ENCODE peak calls at places on chromosomes 16 and 17, in ten cellular contexts. One of them, this sample, is unnamed. For H3K9me3, the result is how much of the 10 kb centered on the place peaks cover.

GRCh38 chr17:11705111-11705510 is 106.8 kb downstream of the DNAH9 start:
- DNase-seq in body of pancreas: peak
- DNase-seq in OCI-LY7: no peak
- DNase-seq in adipocyte: peak
- DNase-seq in mesenchymal stem cell: no peak
- DNase-seq in stomach: no peak
- DNase-seq in CD8-positive, alpha-beta T cell: no peak
- DNase-seq in cardiac muscle cell: no peak
- DNase-seq in colonic mucosa: peak
- DNase-seq in CD4-positive, alpha-beta T cell: no peak
- DNase-seq in this sample: no peak

GRCh38 chr17:44004761-44005526 is 522 bp downstream of the NAGS start:
- DNase-seq in body of pancreas: no peak
- DNase-seq in OCI-LY7: no peak
- DNase-seq in adipocyte: no peak
- DNase-seq in mesenchymal stem cell: no peak
- DNase-seq in stomach: peak
- DNase-seq in CD8-positive, alpha-beta T cell: no peak
- DNase-seq in cardiac muscle cell: peak
- DNase-seq in colonic mucosa: peak
- DNase-seq in CD4-positive, alpha-beta T cell: no peak
- DNase-seq in this sample: peak

GRCh38 chr17:9918804-9919352 is 13.8 kb upstream of the RCVRN start:
- DNase-seq in body of pancreas: no peak
- DNase-seq in OCI-LY7: no peak
- DNase-seq in adipocyte: no peak
- DNase-seq in mesenchymal stem cell: no peak
- DNase-seq in stomach: no peak
- DNase-seq in CD8-positive, alpha-beta T cell: no peak
- DNase-seq in cardiac muscle cell: no peak
- DNase-seq in colonic mucosa: no peak
- DNase-seq in CD4-positive, alpha-beta T cell: no peak
- DNase-seq in this sample: no peak

GRCh38 chr16:88378836-88379693 is 3.7 kb upstream of the ZNF469 start:
- DNase-seq in body of pancreas: no peak
- DNase-seq in OCI-LY7: no peak
- DNase-seq in adipocyte: no peak
- DNase-seq in mesenchymal stem cell: no peak
- DNase-seq in stomach: no peak
- DNase-seq in CD8-positive, alpha-beta T cell: no peak
- DNase-seq in cardiac muscle cell: no peak
- DNase-seq in colonic mucosa: no peak
- DNase-seq in CD4-positive, alpha-beta T cell: no peak
- DNase-seq in this sample: no peak

GRCh38 chr17:1000597-1001490 is 3.9 kb downstream of the TIMM22 start:
- DNase-seq in body of pancreas: no peak
- DNase-seq in OCI-LY7: no peak
- DNase-seq in adipocyte: peak
- DNase-seq in mesenchymal stem cell: peak
- DNase-seq in stomach: peak
- DNase-seq in CD8-positive, alpha-beta T cell: no peak
- DNase-seq in cardiac muscle cell: peak
- DNase-seq in colonic mucosa: no peak
- DNase-seq in CD4-positive, alpha-beta T cell: no peak
- DNase-seq in this sample: no peak

GRCh38 chr17:28760987-28761562 is 17.3 kb downstream of the TRAF4 start:
- DNase-seq in body of pancreas: peak
- DNase-seq in OCI-LY7: no peak
- DNase-seq in adipocyte: peak
- DNase-seq in mesenchymal stem cell: peak
- DNase-seq in stomach: peak
- DNase-seq in CD8-positive, alpha-beta T cell: no peak
- DNase-seq in cardiac muscle cell: no peak
- DNase-seq in colonic mucosa: peak
- DNase-seq in CD4-positive, alpha-beta T cell: no peak
- DNase-seq in this sample: no peak

GRCh38 chr17:3976675-3977171 is 12.5 kb upstream of the ATP2A3 start:
- DNase-seq in body of pancreas: peak
- DNase-seq in OCI-LY7: no peak
- DNase-seq in adipocyte: no peak
- DNase-seq in mesenchymal stem cell: no peak
- DNase-seq in stomach: peak
- DNase-seq in CD8-positive, alpha-beta T cell: no peak
- DNase-seq in cardiac muscle cell: no peak
- DNase-seq in colonic mucosa: peak
- DNase-seq in CD4-positive, alpha-beta T cell: no peak
- DNase-seq in this sample: peak

GRCh38 chr17:74460996-74461395 is 5.4 kb upstream of the CD300A start:
- DNase-seq in body of pancreas: no peak
- DNase-seq in OCI-LY7: no peak
- DNase-seq in adipocyte: no peak
- DNase-seq in mesenchymal stem cell: no peak
- DNase-seq in stomach: no peak
- DNase-seq in CD8-positive, alpha-beta T cell: no peak
- DNase-seq in cardiac muscle cell: no peak
- DNase-seq in colonic mucosa: no peak
- DNase-seq in CD4-positive, alpha-beta T cell: no peak
- DNase-seq in this sample: no peak

GRCh38 chr16:30766206-30766921 is 4.2 kb downstream of the RNF40 start:
- DNase-seq in body of pancreas: no peak
- DNase-seq in OCI-LY7: no peak
- DNase-seq in adipocyte: no peak
- DNase-seq in mesenchymal stem cell: no peak
- DNase-seq in stomach: no peak
- DNase-seq in CD8-positive, alpha-beta T cell: no peak
- DNase-seq in cardiac muscle cell: no peak
- DNase-seq in colonic mucosa: no peak
- DNase-seq in CD4-positive, alpha-beta T cell: no peak
- DNase-seq in this sample: peak

GRCh38 chr16:85720319-85720637 is 30.6 kb downstream of the C16orf74 start:
- DNase-seq in body of pancreas: no peak
- DNase-seq in OCI-LY7: no peak
- DNase-seq in adipocyte: no peak
- DNase-seq in mesenchymal stem cell: no peak
- DNase-seq in stomach: peak
- DNase-seq in CD8-positive, alpha-beta T cell: no peak
- DNase-seq in cardiac muscle cell: no peak
- DNase-seq in colonic mucosa: peak
- DNase-seq in CD4-positive, alpha-beta T cell: no peak
- DNase-seq in this sample: no peak

GRCh38 chr16:50282010-50282538 is 15.7 kb downstream of the ADCY7 start:
- DNase-seq in body of pancreas: peak
- DNase-seq in OCI-LY7: peak
- DNase-seq in adipocyte: no peak
- DNase-seq in mesenchymal stem cell: no peak
- DNase-seq in stomach: peak
- DNase-seq in CD8-positive, alpha-beta T cell: peak
- DNase-seq in cardiac muscle cell: no peak
- DNase-seq in colonic mucosa: peak
- DNase-seq in CD4-positive, alpha-beta T cell: no peak
- DNase-seq in this sample: peak

GRCh38 chr16:29154100-29154499 is 169.2 kb downstream of the LAT start:
- DNase-seq in body of pancreas: no peak
- DNase-seq in OCI-LY7: no peak
- DNase-seq in adipocyte: no peak
- DNase-seq in mesenchymal stem cell: no peak
- DNase-seq in stomach: no peak
- DNase-seq in CD8-positive, alpha-beta T cell: no peak
- DNase-seq in cardiac muscle cell: no peak
- DNase-seq in colonic mucosa: no peak
- DNase-seq in CD4-positive, alpha-beta T cell: no peak
- DNase-seq in this sample: peak

GRCh38 chr17:62680541-62681052 is 53.1 kb downstream of the MRC2 start:
- DNase-seq in body of pancreas: no peak
- DNase-seq in OCI-LY7: no peak
- DNase-seq in adipocyte: no peak
- DNase-seq in mesenchymal stem cell: no peak
- DNase-seq in stomach: peak
- DNase-seq in CD8-positive, alpha-beta T cell: no peak
- DNase-seq in cardiac muscle cell: no peak
- DNase-seq in colonic mucosa: no peak
- DNase-seq in CD4-positive, alpha-beta T cell: no peak
- DNase-seq in this sample: peak

GRCh38 chr16:58393138-58393504 is 850 bp downstream of the GINS3 start:
- DNase-seq in body of pancreas: no peak
- DNase-seq in OCI-LY7: peak
- DNase-seq in adipocyte: peak
- DNase-seq in mesenchymal stem cell: peak
- DNase-seq in stomach: no peak
- DNase-seq in CD8-positive, alpha-beta T cell: no peak
- DNase-seq in cardiac muscle cell: no peak
- DNase-seq in colonic mucosa: no peak
- DNase-seq in CD4-positive, alpha-beta T cell: no peak
- DNase-seq in this sample: no peak

GRCh38 chr17:42120161-42121065 is 754 bp downstream of the KAT2A start:
- DNase-seq in body of pancreas: no peak
- DNase-seq in OCI-LY7: peak
- DNase-seq in adipocyte: peak
- DNase-seq in mesenchymal stem cell: no peak
- DNase-seq in stomach: no peak
- DNase-seq in CD8-positive, alpha-beta T cell: no peak
- DNase-seq in cardiac muscle cell: peak
- DNase-seq in colonic mucosa: no peak
- DNase-seq in CD4-positive, alpha-beta T cell: no peak
- DNase-seq in this sample: no peak

GRCh38 chr17:57130708-57131461 is 45.8 kb downstream of the AKAP1 start:
- DNase-seq in body of pancreas: peak
- DNase-seq in OCI-LY7: peak
- DNase-seq in adipocyte: peak
- DNase-seq in mesenchymal stem cell: peak
- DNase-seq in stomach: peak
- DNase-seq in CD8-positive, alpha-beta T cell: peak
- DNase-seq in cardiac muscle cell: peak
- DNase-seq in colonic mucosa: peak
- DNase-seq in CD4-positive, alpha-beta T cell: peak
- DNase-seq in this sample: peak

GRCh38 chr16:88882358-88883030 is 16.0 kb upstream of the PABPN1L start:
- DNase-seq in body of pancreas: no peak
- DNase-seq in OCI-LY7: no peak
- DNase-seq in adipocyte: no peak
- DNase-seq in mesenchymal stem cell: no peak
- DNase-seq in stomach: peak
- DNase-seq in CD8-positive, alpha-beta T cell: no peak
- DNase-seq in cardiac muscle cell: no peak
- DNase-seq in colonic mucosa: peak
- DNase-seq in CD4-positive, alpha-beta T cell: no peak
- DNase-seq in this sample: no peak

GRCh38 chr17:27741361-27741861 is 58.9 kb downstream of the NOS2 start:
- DNase-seq in body of pancreas: no peak
- DNase-seq in OCI-LY7: no peak
- DNase-seq in adipocyte: no peak
- DNase-seq in mesenchymal stem cell: no peak
- DNase-seq in stomach: no peak
- DNase-seq in CD8-positive, alpha-beta T cell: no peak
- DNase-seq in cardiac muscle cell: no peak
- DNase-seq in colonic mucosa: no peak
- DNase-seq in CD4-positive, alpha-beta T cell: no peak
- DNase-seq in this sample: no peak

DNA sequence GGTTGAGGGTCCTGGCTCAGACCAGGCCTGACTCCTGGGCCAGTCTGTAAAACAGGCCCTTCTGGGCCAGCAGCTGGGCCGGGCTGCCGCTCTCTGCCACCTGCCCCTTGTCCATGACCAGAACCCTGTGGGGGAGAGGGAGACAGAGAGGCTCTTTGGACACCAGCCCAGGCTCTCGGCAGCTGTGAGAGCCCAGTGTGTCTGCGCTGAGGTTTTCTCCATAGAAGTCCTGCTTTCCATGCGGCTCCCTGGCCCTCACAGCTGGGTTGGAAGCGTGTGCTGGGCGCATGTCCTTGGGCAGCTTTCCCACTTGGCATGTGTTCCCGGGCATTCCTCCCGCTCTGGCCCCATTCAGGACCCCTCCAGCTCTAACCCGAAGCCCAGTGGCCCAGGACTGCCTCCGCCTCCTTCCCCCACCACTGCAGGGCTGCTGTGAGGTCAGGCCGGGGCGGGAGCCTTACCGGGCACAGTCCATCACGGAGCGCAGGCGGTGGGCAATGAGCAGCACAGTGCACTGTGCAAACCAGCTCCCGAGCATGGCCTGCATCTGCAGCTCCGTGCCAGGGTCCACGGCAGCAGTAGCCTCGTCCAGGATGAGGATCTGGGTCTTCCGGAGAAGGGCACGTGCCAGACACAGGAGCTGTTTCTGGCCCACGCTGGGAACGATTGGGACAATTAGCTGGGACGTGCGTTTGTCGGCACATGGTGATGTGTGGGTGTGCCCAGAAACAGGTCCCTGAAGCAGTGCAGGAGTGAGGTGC is 73.0 kb downstream of the ABCC6 start:
- DNase-seq in body of pancreas: peak
- DNase-seq in OCI-LY7: no peak
- DNase-seq in adipocyte: peak
- DNase-seq in mesenchymal stem cell: no peak
- DNase-seq in stomach: no peak
- DNase-seq in CD8-positive, alpha-beta T cell: no peak
- DNase-seq in cardiac muscle cell: no peak
- DNase-seq in colonic mucosa: peak
- DNase-seq in CD4-positive, alpha-beta T cell: no peak
- DNase-seq in this sample: peak
- H3K9me3 ChIP-seq in body of pancreas: under half
- H3K9me3 ChIP-seq in OCI-LY7: under half
- H3K9me3 ChIP-seq in adipocyte: under half
- H3K9me3 ChIP-seq in mesenchymal stem cell: under half
- H3K9me3 ChIP-seq in stomach: under half
- H3K9me3 ChIP-seq in CD8-positive, alpha-beta T cell: under half
- H3K9me3 ChIP-seq in cardiac muscle cell: under half
- H3K9me3 ChIP-seq in colonic mucosa: under half
- H3K9me3 ChIP-seq in CD4-positive, alpha-beta T cell: under half
- H3K9me3 ChIP-seq in this sample: under half

GRCh38 chr16:10343124-10343760 is 42.6 kb upstream of the ATF7IP2 start:
- DNase-seq in body of pancreas: no peak
- DNase-seq in OCI-LY7: no peak
- DNase-seq in adipocyte: no peak
- DNase-seq in mesenchymal stem cell: no peak
- DNase-seq in stomach: no peak
- DNase-seq in CD8-positive, alpha-beta T cell: no peak
- DNase-seq in cardiac muscle cell: peak
- DNase-seq in colonic mucosa: no peak
- DNase-seq in CD4-positive, alpha-beta T cell: no peak
- DNase-seq in this sample: no peak
- H3K9me3 ChIP-seq in body of pancreas: under half
- H3K9me3 ChIP-seq in OCI-LY7: under half
- H3K9me3 ChIP-seq in adipocyte: under half
- H3K9me3 ChIP-seq in mesenchymal stem cell: under half
- H3K9me3 ChIP-seq in stomach: half or more
- H3K9me3 ChIP-seq in CD8-positive, alpha-beta T cell: under half
- H3K9me3 ChIP-seq in cardiac muscle cell: under half
- H3K9me3 ChIP-seq in colonic mucosa: under half
- H3K9me3 ChIP-seq in CD4-positive, alpha-beta T cell: under half
- H3K9me3 ChIP-seq in this sample: under half

GRCh38 chr16:67459066-67459857 is 21.7 kb downstream of the ATP6V0D1 start:
- DNase-seq in body of pancreas: peak
- DNase-seq in OCI-LY7: no peak
- DNase-seq in adipocyte: peak
- DNase-seq in mesenchymal stem cell: peak
- DNase-seq in stomach: peak
- DNase-seq in CD8-positive, alpha-beta T cell: no peak
- DNase-seq in cardiac muscle cell: peak
- DNase-seq in colonic mucosa: peak
- DNase-seq in CD4-positive, alpha-beta T cell: no peak
- DNase-seq in this sample: no peak
- H3K9me3 ChIP-seq in body of pancreas: under half
- H3K9me3 ChIP-seq in OCI-LY7: under half
- H3K9me3 ChIP-seq in adipocyte: under half
- H3K9me3 ChIP-seq in mesenchymal stem cell: under half
- H3K9me3 ChIP-seq in stomach: under half
- H3K9me3 ChIP-seq in CD8-positive, alpha-beta T cell: under half
- H3K9me3 ChIP-seq in cardiac muscle cell: under half
- H3K9me3 ChIP-seq in colonic mucosa: under half
- H3K9me3 ChIP-seq in CD4-positive, alpha-beta T cell: under half
- H3K9me3 ChIP-seq in this sample: under half

GRCh38 chr17:5182597-5183409 is 8.9 kb downstream of the ZNF594 start:
- DNase-seq in body of pancreas: no peak
- DNase-seq in OCI-LY7: no peak
- DNase-seq in adipocyte: no peak
- DNase-seq in mesenchymal stem cell: no peak
- DNase-seq in stomach: no peak
- DNase-seq in CD8-positive, alpha-beta T cell: no peak
- DNase-seq in cardiac muscle cell: no peak
- DNase-seq in colonic mucosa: no peak
- DNase-seq in CD4-positive, alpha-beta T cell: no peak
- DNase-seq in this sample: no peak
- H3K9me3 ChIP-seq in body of pancreas: under half
- H3K9me3 ChIP-seq in OCI-LY7: under half
- H3K9me3 ChIP-seq in adipocyte: half or more
- H3K9me3 ChIP-seq in mesenchymal stem cell: half or more
- H3K9me3 ChIP-seq in stomach: half or more
- H3K9me3 ChIP-seq in CD8-positive, alpha-beta T cell: under half
- H3K9me3 ChIP-seq in cardiac muscle cell: under half
- H3K9me3 ChIP-seq in colonic mucosa: under half
- H3K9me3 ChIP-seq in CD4-positive, alpha-beta T cell: half or more
- H3K9me3 ChIP-seq in this sample: half or more

This sample was measured in ovary.